ENCODE peak calls at places on chromosome 12, in nine cellular contexts. N, C, Y, G, U, H, D, S and L are unnamed samples.

GRCh38 chr12:2513141-2514037 is 281.4 kb upstream of the FKBP4 start:
- DNase-seq in S (no peak), H (no peak), D (no peak), U (no peak), G (no peak), N (no peak), Y (no peak), C (no peak), L (no peak)

GRCh38 chr12:48336564-48336963 is 14.2 kb downstream of the ZNF641 start:
- DNase-seq in S (peak; percentile 45), Y (peak; percentile 25), G (no peak), N (no peak), D (peak; percentile 31), H (no peak), U (no peak), C (no peak), L (no peak)

GRCh38 chr12:52573743-52574142 is at the start of gene KRT74:
- DNase-seq in H (no peak), U (no peak), D (no peak), G (no peak), S (no peak), C (no peak), Y (no peak), N (no peak), L (no peak)

GRCh38 chr12:58915634-58916033 is 4.7 kb downstream of the LRIG3 start:
- DNase-seq in C (peak; percentile 55), Y (peak; percentile 37), D (no peak), N (no peak), H (no peak), G (peak; percentile 75), U (peak; percentile 18), S (peak; percentile 63), L (no peak)

GRCh38 chr12:42912367-42912766 is 322.8 kb upstream of the PRICKLE1 start:
- DNase-seq in Y (no peak), N (no peak), D (no peak), C (no peak), G (no peak), H (no peak), U (no peak), S (no peak), L (no peak)

GRCh38 chr12:4703676-4704075 is 16.5 kb upstream of the GALNT8 start:
- DNase-seq in U (no peak), H (no peak), S (no peak), C (no peak), D (no peak), N (no peak), Y (no peak), G (no peak), L (no peak)

GRCh38 chr12:9971158-9971557 is at the start of gene CLEC12A:
- DNase-seq in N (no peak), D (no peak), G (no peak), C (no peak), H (no peak), Y (no peak), S (no peak), U (no peak), L (no peak)

GRCh38 chr12:48184549-48184922 is 1.1 kb downstream of the CCDC184 start:
- DNase-seq in G (no peak), C (no peak), S (peak; percentile 50), U (no peak), Y (peak; percentile 20), H (no peak), D (no peak), N (no peak), L (no peak)

DNA sequence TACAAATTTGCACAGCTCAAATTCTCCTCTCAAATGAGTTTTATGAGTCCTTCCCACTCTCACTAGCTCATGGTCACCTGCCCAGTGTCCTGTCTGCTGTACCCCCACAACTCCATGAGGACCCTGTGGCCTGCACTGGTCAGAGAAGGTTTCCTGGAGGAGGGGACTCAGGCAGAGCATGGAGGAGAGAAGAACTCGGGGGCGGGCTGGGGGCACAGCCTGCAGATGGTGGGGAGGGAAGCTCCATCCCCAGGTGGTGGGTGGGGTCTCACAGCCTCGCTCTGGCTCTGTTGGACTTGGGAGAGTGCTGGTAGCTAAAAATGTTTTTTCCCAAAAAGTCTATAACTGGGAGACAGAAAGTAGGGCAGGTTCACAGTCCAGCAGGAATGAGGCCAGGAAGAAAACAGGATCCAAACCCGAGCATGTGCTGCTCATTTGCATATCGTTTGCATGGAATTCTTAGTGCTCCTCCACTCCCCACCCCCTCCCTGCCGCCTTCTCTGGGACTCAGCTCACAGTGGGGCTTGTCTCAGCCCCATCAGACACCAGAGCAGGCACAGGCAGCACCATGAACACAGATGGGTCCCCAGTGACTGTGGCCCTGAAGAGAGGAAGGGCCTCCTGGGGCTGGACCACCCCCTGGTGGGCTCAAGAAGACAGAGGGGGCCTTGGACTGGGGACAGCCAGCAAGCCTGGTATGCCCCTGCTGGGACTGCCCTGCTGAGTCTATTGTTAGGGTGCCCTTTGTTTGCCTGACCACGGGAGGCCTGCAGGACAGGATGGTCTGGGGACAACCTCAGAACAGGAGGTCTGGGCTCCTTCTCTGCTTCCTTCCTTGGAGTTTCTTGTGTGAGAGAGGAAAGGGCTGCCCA is 67.1 kb upstream of the SFSWAP start:
- DNase-seq in G (no peak), N (no peak), D (no peak), Y (no peak), S (no peak), U (no peak), H (no peak), C (no peak), L (no peak)
- H3K27ac ChIP-seq in G (no peak overlapping the region), N (no peak overlapping the region), D (no peak overlapping the region), Y (no peak overlapping the region), S (no peak overlapping the region), U (no peak overlapping the region), H (no peak overlapping the region), C (no peak overlapping the region), L (no peak overlapping the region)

DNA sequence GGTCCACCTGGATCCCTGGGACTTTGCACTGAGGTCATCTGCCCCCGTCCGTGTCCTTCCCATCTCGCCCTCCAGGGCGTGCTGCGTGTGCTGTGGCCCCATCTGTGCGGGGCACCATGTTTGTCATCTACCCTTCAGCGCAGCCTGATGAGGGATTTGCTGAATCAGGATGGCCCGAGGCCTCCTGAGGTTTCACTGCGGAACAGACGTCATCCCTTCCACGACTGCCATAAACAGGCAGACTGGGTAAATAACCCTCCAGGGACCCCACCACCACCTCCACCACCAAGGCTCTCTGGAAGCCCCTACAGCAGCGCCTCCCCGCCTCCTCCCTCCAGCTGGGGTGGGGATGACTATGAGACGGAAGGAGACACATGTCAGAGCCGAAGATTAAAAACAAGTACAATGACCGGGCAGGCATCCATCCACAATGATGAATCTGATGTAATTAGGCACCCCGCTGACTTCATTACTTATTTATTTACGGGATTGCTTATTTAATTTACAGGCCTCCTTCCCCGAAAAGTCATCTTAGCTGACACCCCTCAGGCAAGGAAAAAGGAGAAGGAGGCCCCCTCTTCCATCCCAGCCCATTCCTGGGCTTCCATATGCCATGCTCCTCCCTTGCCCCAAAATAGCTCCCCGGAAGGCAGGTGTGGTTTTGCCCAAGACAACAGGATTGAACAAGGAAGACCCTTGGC is 39.4 kb downstream of the NCOR2 start:
- DNase-seq in Y (no peak), U (no peak), G (no peak), D (no peak), N (no peak), H (no peak), S (no peak), C (no peak), L (peak; percentile 89)
- H3K27ac ChIP-seq in Y (no peak overlapping the region), U (no peak overlapping the region), G (no peak overlapping the region), D (no peak overlapping the region), N (peak overlapping the region; percentile 18), H (no peak overlapping the region), S (peak overlapping the region; percentile 56), C (no peak overlapping the region), L (peak overlapping the region; percentile 81)

GRCh38 chr12:108731105-108731865 is at the start of gene CORO1C:
- DNase-seq in C (peak; percentile 96), N (peak; percentile 98), H (peak; percentile 86), S (peak; percentile 99), D (peak; percentile 98), U (peak; percentile 99), Y (peak; percentile 98), G (peak; percentile 94), L (peak; percentile 86)

GRCh38 chr12:108730337-108731104 is 797 bp downstream of the CORO1C start:
- DNase-seq in N (peak; percentile 81), G (peak; percentile 70), D (peak; percentile 73), H (peak; percentile 3), Y (peak; percentile 84), S (peak; percentile 86), U (peak; percentile 64), C (peak; percentile 70), L (no peak)

GRCh38 chr12:108729612-108730336 is 1.5 kb downstream of the CORO1C start:
- DNase-seq in H (no peak), G (peak; percentile 62), D (no peak), Y (no peak), C (peak; percentile 9), N (no peak), S (no peak), U (no peak), L (no peak)

GRCh38 chr12:108727868-108728735 is 3.2 kb downstream of the CORO1C start:
- DNase-seq in C (no peak), H (no peak), Y (no peak), S (no peak), N (no peak), D (no peak), G (no peak), U (no peak), L (no peak)

DNA sequence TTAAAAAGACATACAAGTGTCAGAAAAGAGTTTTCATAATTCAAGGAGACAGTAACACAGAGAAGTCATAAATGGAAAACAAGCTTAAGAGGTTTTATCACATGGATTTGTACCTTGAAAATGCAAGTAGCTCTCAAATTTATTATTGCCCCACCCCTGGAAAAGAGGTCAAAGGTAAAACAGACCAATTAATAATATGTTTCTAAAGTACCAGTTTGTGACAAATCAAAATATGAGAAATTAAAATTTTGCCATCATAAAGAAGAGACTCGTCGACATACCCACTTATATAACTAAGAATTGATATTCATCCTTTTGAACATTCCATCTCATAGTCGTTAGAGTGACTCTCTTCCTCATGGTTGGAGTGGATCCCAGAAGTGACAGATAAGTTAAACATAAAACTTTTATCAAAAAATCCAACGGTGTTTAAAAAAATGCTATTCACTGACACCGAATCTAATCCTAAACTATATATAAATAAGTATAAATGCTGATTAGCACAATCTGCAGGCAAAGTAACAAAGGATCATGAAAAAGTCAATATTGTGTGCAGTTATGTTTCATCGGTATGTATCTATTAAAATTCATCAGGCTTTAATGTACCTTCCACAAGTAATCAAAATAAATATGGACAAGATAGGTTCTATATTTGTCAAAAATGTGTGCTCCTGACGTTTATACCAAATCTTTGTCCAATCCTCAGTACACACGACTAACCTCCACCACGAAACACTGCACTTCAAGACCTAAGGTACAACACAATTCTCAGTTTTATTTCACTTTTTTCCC is 2.3 kb downstream of the CORO1C start:
- DNase-seq in C (no peak), U (no peak), N (no peak), S (no peak), D (no peak), Y (no peak), H (no peak), G (no peak), L (no peak)
- H3K27ac ChIP-seq in C (peak overlapping the region; percentile 97), U (peak overlapping the region; percentile 97), N (peak overlapping the region; percentile 95), S (no peak overlapping the region), D (peak overlapping the region; percentile 87), Y (peak overlapping the region; percentile 89), H (no peak overlapping the region), G (peak overlapping the region; percentile 99), L (peak overlapping the region; percentile 79)

DNA sequence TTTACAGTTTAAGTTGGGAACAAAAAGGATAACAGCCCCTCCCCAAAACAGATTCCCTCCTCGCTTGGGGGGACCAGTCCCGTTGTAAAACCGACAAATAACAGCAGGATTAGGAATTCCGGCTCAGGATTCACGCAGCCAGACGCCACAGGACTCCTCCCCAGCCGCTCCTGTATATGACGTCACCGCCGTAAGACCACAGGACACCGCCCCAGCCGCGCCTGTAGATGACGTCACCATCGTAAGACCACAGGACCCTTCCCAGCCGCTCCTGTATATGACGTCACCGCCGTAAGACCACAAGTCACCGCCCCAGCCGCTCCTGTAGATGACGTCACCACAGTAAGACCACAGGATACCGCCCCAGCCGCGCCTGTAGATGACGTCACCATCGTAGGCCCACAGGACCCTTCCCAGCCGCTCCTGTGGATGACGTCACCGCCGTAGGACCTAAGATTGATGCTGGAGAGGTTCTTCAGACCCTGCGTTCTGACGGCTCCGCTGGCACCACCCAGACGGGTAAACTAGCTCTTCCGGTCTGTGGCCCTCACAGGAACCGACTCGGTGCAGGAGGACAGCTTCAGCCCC is 44.0 kb upstream of the FBRSL1 start:
- DNase-seq in Y (peak; percentile 92), C (peak; percentile 42), H (no peak), U (no peak), G (peak; percentile 82), S (peak; percentile 83), N (peak; percentile 90), D (peak; percentile 100), L (no peak)
- H3K27ac ChIP-seq in Y (peak overlapping the region; percentile 71), C (no peak overlapping the region), H (peak overlapping the region; percentile 91), U (no peak overlapping the region), G (no peak overlapping the region), S (no peak overlapping the region), N (peak overlapping the region; percentile 75), D (peak overlapping the region; percentile 80), L (peak overlapping the region; percentile 81)